ENCODE peak calls at places on chromosome 19, in four cellular contexts. B, S, A and Z are unnamed samples.

GRCh38 chr19:54178581-54179261 is 5.8 kb upstream of the TMC4 start:
- DNase-seq in B (no peak), A (no peak), S (no peak), Z (no peak)

GRCh38 chr19:29715695-29716581 is 877 bp upstream of the C19orf12 start:
- DNase-seq in S (no peak), B (no peak), A (no peak), Z (no peak)

GRCh38 chr19:576768-577438 is 4.5 kb downstream of the BSG start:
- DNase-seq in A (no peak), B (no peak), S (no peak), Z (no peak)

GRCh38 chr19:55386515-55386947 is 799 bp downstream of the RPL28 start:
- DNase-seq in A (no peak), B (no peak), S (no peak), Z (no peak)

GRCh38 chr19:45443462-45444317 is 20.0 kb upstream of the ERCC1 start:
- DNase-seq in S (peak; percentile 96), B (peak; percentile 95), A (no peak), Z (no peak)

GRCh38 chr19:38727868-38728660 is 16.2 kb downstream of the CAPN12 start:
- DNase-seq in S (no peak), B (no peak), A (no peak), Z (no peak)

GRCh38 chr19:883661-884211 is 9.3 kb downstream of the MED16 start:
- DNase-seq in B (peak; percentile 65), A (peak; percentile 63), S (no peak), Z (no peak)

GRCh38 chr19:42567567-42567966 is 27.2 kb downstream of the CEACAM8 start:
- DNase-seq in S (no peak), B (no peak), A (no peak), Z (no peak)

DNA sequence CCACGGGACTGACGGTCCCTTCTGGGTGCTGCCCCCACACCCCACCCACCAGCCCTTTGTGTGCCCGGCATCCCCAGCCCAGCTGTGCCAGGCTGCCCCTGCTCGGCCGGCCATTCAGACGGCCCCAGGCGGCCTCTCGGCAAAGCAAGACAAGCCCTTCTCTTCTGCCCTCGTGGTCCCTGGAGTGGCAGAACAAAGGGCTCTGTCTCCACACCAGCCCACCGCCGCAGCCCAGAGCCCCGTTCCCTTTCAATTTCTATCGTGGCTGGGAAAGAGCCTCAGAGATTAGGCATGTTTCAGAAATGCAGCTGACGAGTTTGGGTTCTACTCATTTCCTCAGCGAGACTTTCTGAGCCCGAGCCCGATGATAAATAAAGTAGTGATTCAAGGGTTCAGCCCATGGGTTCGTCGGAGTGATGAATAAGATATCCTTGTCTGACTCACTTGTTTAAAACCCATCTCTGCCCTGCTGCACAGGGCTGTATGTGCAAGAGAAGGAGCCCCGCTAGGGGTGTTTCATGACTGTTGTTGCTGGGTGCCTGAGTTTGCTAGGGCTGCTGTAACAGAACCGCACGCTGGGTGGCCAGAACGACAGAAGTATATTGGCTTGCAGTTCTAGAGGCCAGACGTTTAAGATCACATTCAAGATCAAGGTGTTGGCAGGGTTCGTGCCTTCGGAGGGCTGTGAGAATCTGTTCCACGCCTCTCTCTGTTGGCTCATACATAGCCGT is 4.3 kb downstream of the MYO9B start:
- DNase-seq in A (peak; percentile 81), B (peak; percentile 60), S (peak; percentile 59), Z (peak; percentile 97)
- TF ChIP-seq CTCF in A (no peak), B (no peak), S (no peak), Z (peak; percentile 74)

DNA sequence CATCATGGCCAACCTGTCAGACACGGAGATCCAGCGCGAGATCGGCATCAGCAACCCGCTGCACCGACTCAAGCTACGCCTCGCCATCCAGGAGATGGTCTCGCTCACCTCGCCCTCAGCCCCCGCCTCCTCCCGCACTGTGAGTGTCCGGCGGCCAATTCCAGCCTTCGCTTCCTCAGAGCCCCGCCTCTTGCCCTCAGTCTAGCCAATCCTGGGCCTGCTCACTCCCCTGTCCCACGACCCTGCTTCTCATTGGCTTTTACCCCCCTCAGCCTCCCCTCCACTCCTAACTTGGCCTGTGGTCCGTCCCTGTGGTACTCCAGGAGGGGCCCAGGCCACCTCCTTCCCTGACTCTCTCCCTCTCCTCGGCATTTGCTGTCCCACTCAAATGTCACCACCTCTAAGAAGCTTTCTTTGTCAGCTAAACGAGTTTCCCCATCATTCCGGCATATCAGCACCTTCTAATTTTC is 12.3 kb downstream of the HRC start:
- DNase-seq in B (peak; percentile 89), A (no peak), S (peak; percentile 94), Z (peak; percentile 76)
- H3K4me3 ChIP-seq in B (peak overlapping the region; percentile 11), A (peak overlapping the region; percentile 33), S (peak overlapping the region; percentile 49), Z (peak overlapping the region; percentile 44)

DNA sequence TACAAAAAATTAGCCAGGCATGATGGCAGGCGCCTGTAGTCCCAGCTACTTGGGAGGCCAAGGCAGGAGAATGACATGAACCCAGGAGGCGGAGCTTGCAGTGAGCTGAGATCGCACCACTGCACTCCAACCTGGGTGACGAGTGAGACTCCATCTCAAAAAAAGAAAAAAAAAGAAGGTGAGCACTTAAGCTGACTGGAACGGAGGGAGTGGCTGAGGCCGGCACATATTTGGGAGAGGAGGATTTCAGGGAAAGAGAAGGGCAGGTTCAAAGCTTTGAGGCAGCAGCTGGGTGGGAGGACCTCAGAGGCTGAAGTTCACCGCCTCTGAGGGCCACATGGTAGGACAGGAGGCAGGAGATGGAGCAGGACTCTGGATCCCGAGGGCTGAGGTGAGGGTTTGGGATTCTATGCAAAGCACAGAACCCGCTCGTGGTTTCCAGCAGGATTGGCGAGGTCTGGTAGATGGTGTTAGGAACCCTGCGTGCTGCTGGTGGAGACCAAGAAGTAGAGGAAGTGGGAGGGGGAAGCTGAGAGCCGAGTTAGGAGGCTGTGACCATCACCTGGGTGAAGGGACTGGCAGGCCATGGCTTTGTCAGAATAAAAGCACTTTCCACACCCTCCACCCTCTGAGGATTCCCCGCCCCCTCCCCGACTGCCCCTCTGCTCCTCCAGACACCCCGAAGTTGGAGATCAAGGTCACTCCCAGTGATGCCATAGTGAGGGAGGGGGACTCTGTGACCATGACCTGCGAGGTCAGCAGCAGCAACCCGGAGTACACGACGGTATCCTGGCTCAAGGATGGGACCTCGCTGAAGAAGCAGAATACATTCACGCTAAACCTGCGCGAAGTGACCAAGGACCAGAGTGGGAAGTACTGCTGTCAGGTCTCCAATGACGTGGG is 8.3 kb downstream of the CD22 start:
- DNase-seq in A (no peak), S (no peak), B (no peak), Z (no peak)
- H3K36me3 ChIP-seq in A (no peaks in the 10 kb centered on the region), S (no peaks in the 10 kb centered on the region), B (no peaks in the 10 kb centered on the region), Z (no peaks in the 10 kb centered on the region)

DNA sequence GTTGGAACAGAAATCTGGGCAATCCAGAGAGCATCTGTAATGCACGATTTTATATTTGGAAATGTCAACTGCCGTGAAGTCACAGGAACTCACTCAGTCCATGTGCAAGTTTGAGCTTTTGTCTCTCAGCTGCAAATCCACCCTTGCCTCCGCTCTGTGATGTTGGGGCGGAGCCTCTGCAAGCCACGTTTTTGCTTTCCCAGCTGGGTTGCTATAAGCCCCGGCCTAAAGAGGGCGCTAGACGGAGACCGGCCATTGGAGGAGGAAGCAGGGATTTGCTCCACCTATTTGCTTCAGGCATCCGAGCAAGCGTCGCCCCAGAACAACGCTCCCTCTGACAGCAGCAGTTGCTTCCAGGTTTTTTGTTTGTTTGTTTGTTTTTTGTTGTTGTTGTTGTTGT is 56.2 kb downstream of the TRPM4 start:
- DNase-seq in B (no peak), A (no peak), S (peak; percentile 52), Z (no peak)
- TF ChIP-seq CTCF in B (no peak), A (peak; percentile 27), S (peak; percentile 47), Z (peak; percentile 3)

GRCh38 chr19:6766357-6767080 is 716 bp downstream of the SH2D3A start:
- DNase-seq in S (no peak), A (no peak), B (no peak), Z (no peak)

GRCh38 chr19:6767081-6767356 is 216 bp downstream of the SH2D3A start:
- DNase-seq in S (no peak), B (no peak), A (no peak), Z (no peak)

GRCh38 chr19:6767357-6768235 is at the start of gene SH2D3A:
- DNase-seq in S (peak; percentile 95), B (peak; percentile 94), A (peak; percentile 95), Z (no peak)

GRCh38 chr19:6769006-6769637 is 1.9 kb upstream of the SH2D3A start:
- DNase-seq in A (no peak), B (no peak), S (no peak), Z (no peak)

GRCh38 chr19:6768236-6768785 is 1.1 kb upstream of the SH2D3A start:
- DNase-seq in S (no peak), B (no peak), A (no peak), Z (no peak)
- H3K4me3 ChIP-seq in S (peak overlapping the region; percentile 52), B (no peak overlapping the region), A (peak overlapping the region; percentile 74), Z (no peak overlapping the region)

GRCh38 chr19:10107254-10107653 is 1.1 kb downstream of the PPAN start:
- DNase-seq in S (no peak), B (no peak), A (no peak), Z (no peak)
- H3K36me3 ChIP-seq in S (peaks cover 45% of the 10 kb centered on the region), B (peaks cover 35% of the 10 kb centered on the region), A (peaks cover 19% of the 10 kb centered on the region), Z (peaks cover 3% of the 10 kb centered on the region)

DNA sequence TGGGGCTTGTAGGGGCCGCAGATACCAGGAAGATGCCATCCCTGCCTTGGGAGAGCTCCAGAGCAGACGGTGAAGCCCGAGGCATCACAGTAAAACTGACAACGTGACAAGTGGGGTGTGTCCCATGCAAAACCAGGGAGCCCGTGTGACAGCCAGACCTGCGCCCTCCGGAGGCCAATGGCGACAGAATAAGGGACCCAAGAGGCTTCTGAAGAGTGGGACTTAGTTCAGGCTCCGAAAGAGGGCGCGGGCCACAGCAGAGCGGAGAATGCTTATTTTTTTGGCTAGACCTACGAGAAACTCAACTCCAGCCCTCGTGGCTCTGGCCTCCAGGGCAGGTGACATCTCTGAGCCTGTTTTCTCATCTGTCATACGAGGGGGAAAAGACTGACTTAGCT is 23.1 kb downstream of the DPP9 start:
- DNase-seq in B (no peak), A (no peak), S (no peak), Z (no peak)
- TF ChIP-seq CTCF in B (no peak), A (peak; percentile 19), S (peak; percentile 23), Z (no peak)

GRCh38 chr19:16160943-16161560 is 12.3 kb downstream of the CIB3 start:
- DNase-seq in A (no peak), B (no peak), S (peak; percentile 45), Z (peak; percentile 37)
- H3K4me3 ChIP-seq in A (no peak overlapping the region), B (no peak overlapping the region), S (no peak overlapping the region), Z (no peak overlapping the region)